ENCODE peak calls at places on chromosomes 2 and 18, in six cellular contexts. A is K562, F is BE2C, W is GM23338, Z is neural progenitor cell, U is fibroblast of lung. X is an unnamed sample.

GRCh38 chr2:215718890-215719289 is 283.0 kb upstream of the FN1 start:
- DNase-seq in A (no peak), F (no peak), W (no peak), Z (no peak), U (no peak), X (no peak)

GRCh38 chr2:216081012-216081411 is 597 bp downstream of the PECR start:
- DNase-seq in A (no peak), F (no peak), W (no peak), Z (no peak), U (no peak), X (no peak)

GRCh38 chr2:216327447-216327846 is 44.8 kb downstream of the MARCHF4 start:
- DNase-seq in A (no peak), F (no peak), W (no peak), Z (no peak), U (no peak), X (no peak)

GRCh38 chr2:143705108-143705686 is 576.0 kb downstream of the ARHGAP15 start:
- DNase-seq in A (no peak), F (no peak), W (no peak), Z (no peak), U (peak; percentile 40), X (peak; percentile 77)

GRCh38 chr2:215793747-215794595 is 219.4 kb downstream of the MREG start:
- DNase-seq in A (peak; percentile 93), F (no peak), W (no peak), Z (no peak), U (peak; percentile 96), X (peak; percentile 99)

GRCh38 chr18:77250501-77250925 is 865 bp downstream of the GALR1 start:
- DNase-seq in A (no peak), F (peak; percentile 6), W (peak; percentile 59), Z (peak; percentile 45), U (no peak), X (no peak)

GRCh38 chr2:136060401-136060940 is 57.5 kb downstream of the CXCR4 start:
- DNase-seq in A (no peak), F (no peak), W (no peak), Z (no peak), U (no peak), X (peak; percentile 4)

GRCh38 chr2:25419678-25420242 is 78.0 kb upstream of the DNMT3A start:
- DNase-seq in A (no peak), F (no peak), W (peak; percentile 33), Z (no peak), U (no peak), X (no peak)

GRCh38 chr2:29655391-29656086 is 265.8 kb downstream of the ALK start:
- DNase-seq in A (no peak), F (peak; percentile 71), W (no peak), Z (no peak), U (no peak), X (no peak)

GRCh38 chr18:49094979-49095632 is 144.3 kb upstream of the SMAD7 start:
- DNase-seq in A (no peak), F (no peak), W (no peak), Z (no peak), U (peak; percentile 92), X (peak; percentile 86)

GRCh38 chr2:9136997-9137819 is 69.4 kb upstream of the ASAP2 start:
- DNase-seq in A (no peak), F (no peak), W (no peak), Z (no peak), U (no peak), X (no peak)

GRCh38 chr2:240125749-240126148 is 10.4 kb downstream of the COPS9 start:
- DNase-seq in A (no peak), F (no peak), W (no peak), Z (no peak), U (no peak), X (no peak)

GRCh38 chr18:37322497-37323035 is 243.0 kb downstream of the CELF4 start:
- DNase-seq in A (peak; percentile 68), F (peak; percentile 55), W (peak; percentile 88), Z (peak; percentile 76), U (peak; percentile 31), X (peak; percentile 2)

GRCh38 chr2:54801422-54801821 is 78.0 kb downstream of the EML6 start:
- DNase-seq in A (no peak), F (no peak), W (no peak), Z (no peak), U (no peak), X (no peak)

GRCh38 chr2:26330604-26331003 is 15.3 kb upstream of the SELENOI start:
- DNase-seq in A (no peak), F (no peak), W (no peak), Z (no peak), U (no peak), X (peak; percentile 27)

GRCh38 chr2:207230261-207231105 is 64.7 kb upstream of the KLF7 start:
- DNase-seq in A (peak; percentile 62), F (peak; percentile 49), W (peak; percentile 82), Z (peak; percentile 56), U (no peak), X (no peak)

GRCh38 chr2:40127890-40128548 is 323.9 kb downstream of the SLC8A1 start:
- DNase-seq in A (no peak), F (no peak), W (no peak), Z (no peak), U (peak; percentile 90), X (peak; percentile 84)

GRCh38 chr2:62313433-62314227 is 117.7 kb downstream of the B3GNT2 start:
- DNase-seq in A (peak; percentile 79), F (no peak), W (no peak), Z (no peak), U (no peak), X (no peak)

GRCh38 chr2:190343170-190343499 is 254 bp upstream of the INPP1 start:
- DNase-seq in A (no peak), F (no peak), W (peak; percentile 48), Z (no peak), U (no peak), X (no peak)

GRCh38 chr2:42132966-42133641 is 36.0 kb upstream of the EML4 start:
- DNase-seq in A (peak; percentile 78), F (peak; percentile 97), W (peak; percentile 46), Z (peak; percentile 83), U (peak; percentile 96), X (peak; percentile 98)
- H3K4me1 ChIP-seq in A (peaks cover 7% of the 10 kb centered on the region), F (peaks cover 44% of the 10 kb centered on the region), W (peaks cover 26% of the 10 kb centered on the region), Z (peaks cover 21% of the 10 kb centered on the region), U (peaks cover 35% of the 10 kb centered on the region), X (peaks cover 37% of the 10 kb centered on the region)

DNA sequence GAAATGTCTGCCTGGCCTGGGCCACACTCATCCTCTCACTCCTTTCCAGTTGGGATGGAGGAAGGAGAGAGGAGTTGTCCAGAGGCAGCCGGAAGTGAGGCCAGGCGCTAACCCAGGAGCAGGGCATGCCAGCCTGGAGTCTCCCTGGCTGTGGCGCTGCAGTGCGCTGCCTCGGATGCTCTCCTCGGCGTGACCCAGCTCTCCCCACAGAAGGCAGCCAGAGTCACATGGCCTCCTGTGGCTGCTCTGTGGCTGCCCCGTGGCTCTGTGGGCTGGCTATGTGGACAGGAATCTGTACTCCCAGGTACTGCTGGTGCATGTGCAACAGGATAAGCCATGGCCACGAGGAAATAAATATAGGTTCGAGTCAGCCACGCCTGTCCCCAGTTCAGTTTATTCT is 106.1 kb downstream of the ANTXR1 start:
- DNase-seq in A (no peak), F (no peak), W (peak; percentile 11), Z (no peak), U (no peak), X (no peak)
- H3K4me1 ChIP-seq in A (no peaks in the 10 kb centered on the region), F (no peaks in the 10 kb centered on the region), W (peaks cover 20% of the 10 kb centered on the region), Z (no peaks in the 10 kb centered on the region), U (peaks cover 4% of the 10 kb centered on the region), X (peaks cover 22% of the 10 kb centered on the region)

DNA sequence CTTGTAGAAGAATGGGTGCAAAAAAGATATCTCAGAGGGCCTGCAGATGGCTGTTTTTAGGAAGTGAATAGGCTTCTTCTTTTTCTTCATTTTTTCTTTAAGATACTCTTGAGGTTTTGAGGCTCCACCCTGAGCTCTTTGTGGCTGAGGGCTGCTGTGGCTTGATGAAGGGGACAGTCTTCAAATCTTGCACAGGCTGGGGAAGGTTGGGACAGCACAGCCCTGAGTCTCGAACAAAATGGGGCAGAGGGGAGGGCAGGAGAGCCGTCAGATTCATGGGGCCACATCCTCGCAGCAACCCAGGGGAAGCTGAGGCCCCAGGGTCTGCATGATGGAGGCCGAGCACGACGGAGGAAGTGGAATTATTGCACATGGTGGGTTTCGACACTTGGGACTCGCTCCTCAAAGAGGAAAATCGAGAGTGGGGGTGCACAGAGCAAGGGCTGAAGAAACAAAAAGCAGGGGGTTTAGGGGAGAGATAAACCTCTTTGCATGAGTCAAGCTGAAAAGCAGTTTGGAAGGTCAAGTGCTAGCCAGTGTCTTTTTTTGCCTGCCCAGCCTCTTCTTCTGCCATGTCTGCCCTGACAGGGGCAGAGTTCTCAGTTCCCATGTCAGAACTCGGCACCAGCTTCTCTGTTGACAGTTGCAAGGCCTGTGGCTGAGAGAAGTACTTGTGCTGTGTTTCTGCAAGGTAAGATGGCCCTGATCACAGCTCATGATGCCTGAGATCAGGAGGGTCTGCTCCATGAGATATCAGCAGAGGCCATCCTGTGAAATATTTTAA is 19.5 kb downstream of the INPP4A start:
- DNase-seq in A (peak; percentile 51), F (no peak), W (no peak), Z (no peak), U (no peak), X (no peak)
- H3K4me1 ChIP-seq in A (peaks cover 37% of the 10 kb centered on the region), F (peaks cover 8% of the 10 kb centered on the region), W (peaks cover 23% of the 10 kb centered on the region), Z (peaks cover 5% of the 10 kb centered on the region), U (peaks cover 2% of the 10 kb centered on the region), X (peaks cover 16% of the 10 kb centered on the region)

GRCh38 chr2:28394997-28395333 is 2.3 kb downstream of the FOSL2 start:
- DNase-seq in A (no peak), F (no peak), W (no peak), Z (no peak), U (no peak), X (no peak)
- H3K4me1 ChIP-seq in A (peaks cover 9% of the 10 kb centered on the region), F (peaks cover 4% of the 10 kb centered on the region), W (peaks cover 6% of the 10 kb centered on the region), Z (peaks cover 9% of the 10 kb centered on the region), U (peaks cover 20% of the 10 kb centered on the region), X (peaks cover 45% of the 10 kb centered on the region)

GRCh38 chr2:85251070-85251616 is 76.6 kb downstream of the TGOLN2 start:
- DNase-seq in A (no peak), F (no peak), W (no peak), Z (no peak), U (no peak), X (no peak)
- H3K4me1 ChIP-seq in A (no peaks in the 10 kb centered on the region), F (peaks cover 4% of the 10 kb centered on the region), W (peaks cover 94% of the 10 kb centered on the region), Z (peaks cover 84% of the 10 kb centered on the region), U (peaks cover 14% of the 10 kb centered on the region), X (peaks cover 25% of the 10 kb centered on the region)

DNA sequence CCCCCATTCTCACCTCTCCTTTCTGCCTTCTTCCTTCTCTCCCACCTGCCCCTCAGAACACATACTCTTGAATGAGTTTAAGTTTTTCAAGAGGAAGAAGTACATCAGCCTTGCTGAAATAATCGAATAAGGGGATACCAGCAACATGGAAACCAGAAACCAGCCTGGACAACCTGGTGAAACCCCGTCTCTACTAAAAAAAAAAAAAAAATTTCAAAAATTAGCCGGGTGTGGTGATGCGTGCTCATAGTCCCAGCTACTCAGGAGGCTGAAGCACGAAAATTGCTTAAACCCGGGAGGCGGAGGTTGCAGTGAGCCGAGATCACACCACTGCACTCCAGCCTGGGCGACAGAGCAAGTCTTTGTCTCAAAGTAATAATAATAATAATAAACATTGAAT is 75.0 kb upstream of the SLC1A4 start:
- DNase-seq in A (no peak), F (no peak), W (no peak), Z (no peak), U (no peak), X (no peak)
- H3K4me1 ChIP-seq in A (peaks cover 26% of the 10 kb centered on the region), F (no peaks in the 10 kb centered on the region), W (peaks cover 25% of the 10 kb centered on the region), Z (no peaks in the 10 kb centered on the region), U (no peaks in the 10 kb centered on the region), X (no peaks in the 10 kb centered on the region)

DNA sequence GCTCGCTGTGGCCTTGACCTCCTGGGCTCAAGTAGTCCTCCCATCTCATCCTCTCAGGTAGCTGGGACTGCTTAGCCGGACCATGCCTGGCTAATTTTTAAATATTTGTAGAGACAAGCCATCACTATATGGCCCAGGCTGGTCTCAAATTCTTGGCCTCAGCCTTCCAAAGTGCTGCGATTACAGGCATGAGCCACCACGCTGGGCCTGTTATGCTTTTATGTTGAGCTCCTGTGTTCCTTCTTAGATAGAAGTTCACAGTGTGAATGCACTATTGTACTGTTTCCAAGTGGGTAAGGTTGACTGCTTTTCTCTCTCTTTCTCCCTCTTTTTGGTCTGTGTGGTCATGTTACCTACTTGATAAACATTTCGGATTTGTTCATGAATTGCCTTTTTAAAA is 61.9 kb downstream of the SMCHD1 start:
- DNase-seq in A (no peak), F (no peak), W (no peak), Z (no peak), U (no peak), X (no peak)
- H3K4me1 ChIP-seq in A (no peaks in the 10 kb centered on the region), F (no peaks in the 10 kb centered on the region), W (no peaks in the 10 kb centered on the region), Z (peaks cover 11% of the 10 kb centered on the region), U (no peaks in the 10 kb centered on the region), X (no peaks in the 10 kb centered on the region)